ENCODE peak calls at places on chromosomes 1 and 21, in seven cellular contexts. Z is Peyer's patch, O is upper lobe of right lung, R is cardiac muscle cell, F is transverse colon, L is PC-3, I is testis. K is an unnamed sample. For H3K9me3, the result is how much of the 10 kb centered on the place peaks cover.

GRCh38 chr1:241703001-241703400 is 50.9 kb downstream of the WDR64 start:
- DNase-seq in Z (no peak), O (no peak), R (no peak), F (no peak), L (peak), I (no peak), K (no peak)

GRCh38 chr1:207034998-207035397 is 2.4 kb upstream of the C1orf116 start:
- DNase-seq in Z (no peak), O (no peak), R (no peak), F (no peak), L (peak), I (no peak), K (no peak)

GRCh38 chr1:205335692-205336091 is 14.1 kb upstream of the NUAK2 start:
- DNase-seq in Z (peak), O (peak), R (peak), F (peak), L (peak), I (peak), K (peak)

GRCh38 chr1:245715291-245715701 is 560.5 kb downstream of the KIF26B start:
- DNase-seq in Z (no peak), O (no peak), R (no peak), F (no peak), L (peak), I (no peak), K (no peak)

GRCh38 chr1:7070389-7071029 is 285.3 kb downstream of the CAMTA1 start:
- DNase-seq in Z (peak), O (no peak), R (peak), F (peak), L (peak), I (peak), K (peak)

GRCh38 chr1:110879758-110880606 is 7.0 kb downstream of the CD53 start:
- DNase-seq in Z (peak), O (no peak), R (no peak), F (peak), L (peak), I (no peak), K (peak)

GRCh38 chr1:181079382-181079781 is 9.1 kb upstream of the IER5 start:
- DNase-seq in Z (no peak), O (no peak), R (no peak), F (no peak), L (peak), I (no peak), K (no peak)

GRCh38 chr21:26070822-26071425 is 99.6 kb downstream of the APP start:
- DNase-seq in Z (peak), O (no peak), R (peak), F (peak), L (peak), I (peak), K (peak)

GRCh38 chr21:33117268-33117888 is 47.4 kb downstream of the OLIG1 start:
- DNase-seq in Z (no peak), O (no peak), R (no peak), F (no peak), L (no peak), I (no peak), K (no peak)

GRCh38 chr1:16017461-16018303 is at the start of gene HSPB7:
- DNase-seq in Z (peak), O (peak), R (peak), F (peak), L (no peak), I (peak), K (no peak)

GRCh38 chr1:44973645-44974044 is 12.8 kb downstream of the EIF2B3 start:
- DNase-seq in Z (no peak), O (no peak), R (no peak), F (no peak), L (no peak), I (no peak), K (no peak)

GRCh38 chr1:17239420-17239819 is 9.5 kb upstream of the PADI3 start:
- DNase-seq in Z (peak), O (no peak), R (peak), F (peak), L (peak), I (peak), K (peak)

GRCh38 chr1:181469829-181470228 is 13.5 kb upstream of the CACNA1E start:
- DNase-seq in Z (no peak), O (no peak), R (peak), F (no peak), L (peak), I (peak), K (peak)

GRCh38 chr1:156705321-156705917 is at the start of gene CRABP2:
- DNase-seq in Z (peak), O (no peak), R (peak), F (peak), L (peak), I (peak), K (no peak)

GRCh38 chr1:75265792-75266191 is 131.6 kb downstream of the LHX8 start:
- DNase-seq in Z (no peak), O (no peak), R (peak), F (no peak), L (peak), I (no peak), K (peak)

GRCh38 chr1:44405804-44406743 is 1.0 kb downstream of the RNF220 start:
- DNase-seq in Z (peak), O (no peak), R (no peak), F (no peak), L (peak), I (peak), K (no peak)

GRCh38 chr1:83746234-83746633 is 252.7 kb downstream of the TTLL7 start:
- DNase-seq in Z (no peak), O (no peak), R (no peak), F (no peak), L (no peak), I (no peak), K (peak)

GRCh38 chr1:119947468-119947867 is 51.2 kb upstream of the ADAM30 start:
- DNase-seq in Z (no peak), O (no peak), R (peak), F (no peak), L (peak), I (no peak), K (no peak)

GRCh38 chr1:113903496-113904291 is 905 bp downstream of the AP4B1 start:
- DNase-seq in Z (peak), O (no peak), R (no peak), F (no peak), L (peak), I (no peak), K (no peak)

GRCh38 chr1:223645903-223646302 is 19.6 kb downstream of the CAPN8 start:
- DNase-seq in Z (no peak), O (no peak), R (no peak), F (peak), L (no peak), I (no peak), K (peak)

GRCh38 chr1:77238463-77238862 is 19.2 kb upstream of the PIGK start:
- DNase-seq in Z (no peak), O (no peak), R (peak), F (no peak), L (no peak), I (no peak), K (no peak)
- H3K9me3 ChIP-seq in Z (under half), O (under half), R (under half), F (under half), L (under half), I (under half), K (under half)

DNA sequence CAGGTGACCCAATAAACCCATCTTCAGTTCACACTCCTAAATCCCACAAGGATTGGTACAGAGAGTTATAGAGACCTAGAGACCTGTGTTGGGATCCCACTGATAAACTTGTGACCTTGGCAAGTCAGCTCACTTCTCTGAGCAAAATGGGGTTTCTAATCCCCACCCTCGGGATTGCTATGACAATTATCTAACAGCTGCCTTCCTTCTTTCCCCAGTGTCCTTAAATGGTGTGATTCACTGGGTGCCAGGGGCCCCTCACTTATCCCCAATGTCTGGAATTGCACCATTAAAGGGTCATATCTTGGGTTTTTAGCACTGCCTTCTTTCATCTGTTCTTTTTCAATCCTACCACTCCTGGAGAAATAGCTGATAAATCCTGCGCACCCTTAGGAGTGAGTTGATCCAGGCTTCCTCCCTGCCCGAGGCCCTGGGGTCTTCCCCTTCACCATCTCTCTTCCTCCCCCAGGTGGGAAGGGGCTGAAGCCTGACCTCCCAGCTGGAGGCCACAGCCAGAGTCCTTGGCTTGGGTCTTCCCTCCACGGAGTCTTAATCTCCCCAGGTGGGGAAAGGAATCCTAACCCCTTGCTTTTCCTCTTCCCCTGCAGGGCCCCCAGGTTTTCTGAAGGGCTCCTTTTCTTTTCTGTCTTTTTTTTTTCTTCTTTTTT is 39.7 kb downstream of the LACTBL1 start:
- DNase-seq in Z (peak), O (peak), R (no peak), F (no peak), L (no peak), I (no peak), K (no peak)
- H3K4me3 ChIP-seq in Z (no peak), O (no peak), R (no peak), F (no peak), L (no peak), I (no peak), K (no peak)

GRCh38 chr1:4932666-4933065 is 278.3 kb downstream of the AJAP1 start:
- DNase-seq in Z (no peak), O (no peak), R (no peak), F (no peak), L (no peak), I (no peak), K (no peak)
- H3K9me3 ChIP-seq in Z (under half), O (under half), R (under half), F (under half), L (under half), I (under half), K (under half)

GRCh38 chr21:44874240-44874496 is 678 bp upstream of the PTTG1IP start:
- DNase-seq in Z (no peak), O (no peak), R (no peak), F (no peak), L (no peak), I (no peak), K (peak)
- H3K4me3 ChIP-seq in Z (peak), O (peak), R (peak), F (peak), L (peak), I (peak), K (peak)